ENCODE peak calls at places on chromosomes 4 and X, in five cellular contexts. P is amygdala, D is left colon, R is dermis microvascular lymphatic vessel endothelial cell, F is upper lobe of right lung. E is an unnamed sample.

GRCh38 chrX:9708923-9709553 is 56.6 kb downstream of the GPR143 start:
- DNase-seq in F (peak), P (peak), D (peak), R (peak), E (peak)

GRCh38 chr4:109803924-109804571 is 2.2 kb upstream of the CFI start:
- DNase-seq in P (no peak), R (peak), D (no peak), F (no peak), E (peak)

GRCh38 chr4:22129454-22130075 is 181.0 kb upstream of the KCNIP4 start:
- DNase-seq in F (no peak), P (no peak), D (no peak), R (no peak), E (no peak)

GRCh38 chr4:165874072-165874798 is 1.2 kb downstream of the TLL1 start:
- DNase-seq in P (no peak), D (no peak), F (no peak), R (peak), E (peak)

GRCh38 chr4:54232151-54232688 is 3.1 kb downstream of the PDGFRA start:
- DNase-seq in D (no peak), R (no peak), F (no peak), P (no peak), E (no peak)

GRCh38 chrX:134601240-134601639 is 57.0 kb downstream of the PLAC1 start:
- DNase-seq in F (no peak), R (no peak), P (no peak), D (no peak), E (no peak)

GRCh38 chrX:75131973-75132627 is 24.0 kb downstream of the ABCB7 start:
- DNase-seq in P (peak), D (no peak), R (no peak), F (no peak), E (no peak)

GRCh38 chr4:37628977-37629609 is 57.1 kb downstream of the RELL1 start:
- DNase-seq in F (no peak), P (no peak), R (no peak), D (peak), E (peak)

GRCh38 chrX:34638116-34638515 is 19.0 kb downstream of the TMEM47 start:
- DNase-seq in D (no peak), R (peak), F (no peak), P (no peak), E (peak)

GRCh38 chr4:8917868-8918783 is 46.5 kb upstream of the HMX1 start:
- DNase-seq in P (peak), R (peak), D (peak), F (peak), E (peak)

GRCh38 chr4:23237771-23238170 is 545.0 kb downstream of the GBA3 start:
- DNase-seq in F (no peak), R (no peak), P (no peak), D (no peak), E (no peak)

GRCh38 chrX:109704563-109704962 is 28.5 kb downstream of the ACSL4 start:
- DNase-seq in D (no peak), R (no peak), F (no peak), P (no peak), E (no peak)

GRCh38 chr4:4333265-4333706 is 43.2 kb downstream of the ZBTB49 start:
- DNase-seq in D (no peak), F (peak), P (no peak), R (no peak), E (no peak)

GRCh38 chr4:6019316-6020263 is 1.4 kb upstream of the C4orf50 start:
- DNase-seq in F (no peak), R (no peak), D (no peak), P (peak), E (peak)

GRCh38 chrX:130857207-130857606 is 45.8 kb downstream of the ENOX2 start:
- DNase-seq in D (no peak), F (no peak), P (no peak), R (no peak), E (no peak)

GRCh38 chrX:120380699-120381098 is 18.8 kb downstream of the ATP1B4 start:
- DNase-seq in P (no peak), D (no peak), F (no peak), R (no peak), E (peak)

GRCh38 chrX:109847257-109848187 is 114.5 kb upstream of the ACSL4 start:
- DNase-seq in D (no peak), R (no peak), P (no peak), F (no peak), E (no peak)

GRCh38 chr4:26420438-26420837 is 69.8 kb downstream of the CCKAR start:
- DNase-seq in F (no peak), P (no peak), R (no peak), D (no peak), E (no peak)

GRCh38 chr4:154467886-154468285 is 23.7 kb downstream of the DCHS2 start:
- DNase-seq in F (no peak), R (no peak), P (no peak), D (no peak), E (no peak)

GRCh38 chr4:17448689-17449088 is 63.2 kb downstream of the QDPR start:
- DNase-seq in F (no peak), P (no peak), R (peak), D (no peak), E (peak)

GRCh38 chrX:39813631-39814246 is 284.0 kb downstream of the BCOR start:
- DNase-seq in P (peak), R (peak), F (no peak), D (peak), E (peak)

GRCh38 chrX:126820700-126821420 is 1.3 kb downstream of the PRR32 start:
- DNase-seq in F (no peak), R (no peak), P (no peak), D (no peak), E (no peak)

GRCh38 chr4:3749081-3749480 is 17.1 kb upstream of the ADRA2C start:
- DNase-seq in F (no peak), P (no peak), R (no peak), D (no peak), E (no peak)

GRCh38 chrX:132490086-132490419 is 1.2 kb upstream of the MBNL3 start:
- DNase-seq in F (no peak), R (no peak), D (no peak), P (no peak), E (no peak)

E was measured in endothelial cell of umbilical vein.